ENCODE peak calls at places on chromosomes 13 and 19, in nine cellular contexts. One of them, this sample, is unnamed.

GRCh38 chr19:1041835-1042685 is 2.2 kb downstream of the ABCA7 start:
- DNase-seq in sigmoid colon: no peak
- DNase-seq in suprapubic skin: no peak
- DNase-seq in tibial nerve: no peak
- DNase-seq in K562: peak
- DNase-seq in GM12878: no peak
- DNase-seq in esophagus muscularis mucosa: no peak
- DNase-seq in stomach: peak
- DNase-seq in A549: peak
- DNase-seq in this sample: no peak

GRCh38 chr13:27905650-27906049 is 14.2 kb upstream of the PDX1 start:
- DNase-seq in sigmoid colon: no peak
- DNase-seq in suprapubic skin: no peak
- DNase-seq in tibial nerve: no peak
- DNase-seq in K562: no peak
- DNase-seq in GM12878: no peak
- DNase-seq in esophagus muscularis mucosa: no peak
- DNase-seq in stomach: no peak
- DNase-seq in A549: no peak
- DNase-seq in this sample: no peak

GRCh38 chr19:2164020-2164988 is 571 bp downstream of the DOT1L start:
- DNase-seq in sigmoid colon: peak
- DNase-seq in suprapubic skin: peak
- DNase-seq in tibial nerve: peak
- DNase-seq in K562: no peak
- DNase-seq in GM12878: no peak
- DNase-seq in esophagus muscularis mucosa: no peak
- DNase-seq in stomach: no peak
- DNase-seq in A549: no peak
- DNase-seq in this sample: no peak

GRCh38 chr13:109110159-109110558 is 480.7 kb downstream of the MYO16 start:
- DNase-seq in sigmoid colon: no peak
- DNase-seq in suprapubic skin: no peak
- DNase-seq in tibial nerve: no peak
- DNase-seq in K562: no peak
- DNase-seq in GM12878: no peak
- DNase-seq in esophagus muscularis mucosa: no peak
- DNase-seq in stomach: no peak
- DNase-seq in A549: no peak
- DNase-seq in this sample: no peak

GRCh38 chr13:73168226-73168992 is 109.6 kb downstream of the KLF5 start:
- DNase-seq in sigmoid colon: no peak
- DNase-seq in suprapubic skin: no peak
- DNase-seq in tibial nerve: no peak
- DNase-seq in K562: no peak
- DNase-seq in GM12878: no peak
- DNase-seq in esophagus muscularis mucosa: no peak
- DNase-seq in stomach: no peak
- DNase-seq in A549: no peak
- DNase-seq in this sample: no peak

GRCh38 chr13:63026285-63026797 is 1610.7 kb upstream of the PCDH20 start:
- DNase-seq in sigmoid colon: no peak
- DNase-seq in suprapubic skin: no peak
- DNase-seq in tibial nerve: no peak
- DNase-seq in K562: no peak
- DNase-seq in GM12878: no peak
- DNase-seq in esophagus muscularis mucosa: no peak
- DNase-seq in stomach: no peak
- DNase-seq in A549: no peak
- DNase-seq in this sample: no peak

GRCh38 chr19:3458595-3459284 is 21.6 kb downstream of the SMIM24 start:
- DNase-seq in sigmoid colon: no peak
- DNase-seq in suprapubic skin: no peak
- DNase-seq in tibial nerve: peak
- DNase-seq in K562: no peak
- DNase-seq in GM12878: no peak
- DNase-seq in esophagus muscularis mucosa: no peak
- DNase-seq in stomach: no peak
- DNase-seq in A549: no peak
- DNase-seq in this sample: peak

GRCh38 chr13:98239156-98240076 is 62.3 kb upstream of the RNF113B start:
- DNase-seq in sigmoid colon: no peak
- DNase-seq in suprapubic skin: no peak
- DNase-seq in tibial nerve: no peak
- DNase-seq in K562: no peak
- DNase-seq in GM12878: no peak
- DNase-seq in esophagus muscularis mucosa: no peak
- DNase-seq in stomach: no peak
- DNase-seq in A549: no peak
- DNase-seq in this sample: no peak

GRCh38 chr13:114131581-114132418 is 623 bp downstream of the RASA3 start:
- DNase-seq in sigmoid colon: no peak
- DNase-seq in suprapubic skin: no peak
- DNase-seq in tibial nerve: no peak
- DNase-seq in K562: peak
- DNase-seq in GM12878: no peak
- DNase-seq in esophagus muscularis mucosa: no peak
- DNase-seq in stomach: no peak
- DNase-seq in A549: peak
- DNase-seq in this sample: no peak

GRCh38 chr19:1168562-1168873 is 5.5 kb downstream of the SBNO2 start:
- DNase-seq in sigmoid colon: no peak
- DNase-seq in suprapubic skin: no peak
- DNase-seq in tibial nerve: no peak
- DNase-seq in K562: no peak
- DNase-seq in GM12878: no peak
- DNase-seq in esophagus muscularis mucosa: no peak
- DNase-seq in stomach: no peak
- DNase-seq in A549: no peak
- DNase-seq in this sample: no peak

GRCh38 chr13:42405665-42406390 is 133.9 kb downstream of the AKAP11 start:
- DNase-seq in sigmoid colon: no peak
- DNase-seq in suprapubic skin: no peak
- DNase-seq in tibial nerve: no peak
- DNase-seq in K562: no peak
- DNase-seq in GM12878: peak
- DNase-seq in esophagus muscularis mucosa: no peak
- DNase-seq in stomach: no peak
- DNase-seq in A549: no peak
- DNase-seq in this sample: no peak

GRCh38 chr13:29507356-29507755 is 88.1 kb downstream of the SLC7A1 start:
- DNase-seq in sigmoid colon: no peak
- DNase-seq in suprapubic skin: no peak
- DNase-seq in tibial nerve: no peak
- DNase-seq in K562: no peak
- DNase-seq in GM12878: no peak
- DNase-seq in esophagus muscularis mucosa: no peak
- DNase-seq in stomach: no peak
- DNase-seq in A549: no peak
- DNase-seq in this sample: no peak

GRCh38 chr13:30577381-30577780 is 40.3 kb upstream of the USPL1 start:
- DNase-seq in sigmoid colon: no peak
- DNase-seq in suprapubic skin: no peak
- DNase-seq in tibial nerve: no peak
- DNase-seq in K562: no peak
- DNase-seq in GM12878: peak
- DNase-seq in esophagus muscularis mucosa: no peak
- DNase-seq in stomach: no peak
- DNase-seq in A549: no peak
- DNase-seq in this sample: no peak

GRCh38 chr13:63636231-63636993 is 2220.8 kb upstream of the PCDH20 start:
- DNase-seq in sigmoid colon: no peak
- DNase-seq in suprapubic skin: no peak
- DNase-seq in tibial nerve: no peak
- DNase-seq in K562: no peak
- DNase-seq in GM12878: peak
- DNase-seq in esophagus muscularis mucosa: no peak
- DNase-seq in stomach: no peak
- DNase-seq in A549: peak
- DNase-seq in this sample: no peak

GRCh38 chr13:110499621-110500281 is 61.8 kb downstream of the RAB20 start:
- DNase-seq in sigmoid colon: no peak
- DNase-seq in suprapubic skin: no peak
- DNase-seq in tibial nerve: no peak
- DNase-seq in K562: no peak
- DNase-seq in GM12878: no peak
- DNase-seq in esophagus muscularis mucosa: no peak
- DNase-seq in stomach: no peak
- DNase-seq in A549: no peak
- DNase-seq in this sample: no peak

GRCh38 chr13:40187324-40187795 is 479.1 kb downstream of the FOXO1 start:
- DNase-seq in sigmoid colon: no peak
- DNase-seq in suprapubic skin: no peak
- DNase-seq in tibial nerve: no peak
- DNase-seq in K562: no peak
- DNase-seq in GM12878: no peak
- DNase-seq in esophagus muscularis mucosa: no peak
- DNase-seq in stomach: no peak
- DNase-seq in A549: no peak
- DNase-seq in this sample: no peak

DNA sequence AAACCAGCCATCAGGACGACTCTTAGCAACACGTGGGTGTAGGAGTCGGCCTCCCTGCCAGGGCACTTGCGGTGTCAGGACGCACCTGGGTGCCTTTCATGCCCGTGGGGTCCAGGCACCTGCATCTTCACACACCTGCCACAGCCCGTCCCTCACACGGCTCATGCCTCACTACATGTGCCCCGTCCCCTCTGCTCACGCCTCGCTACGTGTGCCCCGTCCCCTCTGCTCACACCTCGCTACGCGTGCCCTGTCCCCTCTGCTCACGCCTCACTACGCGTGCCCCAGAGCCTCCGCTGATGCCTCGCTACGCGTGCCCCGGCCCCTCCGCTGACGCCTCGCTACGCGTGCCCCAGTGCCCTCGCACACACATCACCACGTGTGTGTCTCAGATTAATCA is 58.0 kb upstream of the F7 start:
- DNase-seq in sigmoid colon: peak
- DNase-seq in suprapubic skin: no peak
- DNase-seq in tibial nerve: no peak
- DNase-seq in K562: no peak
- DNase-seq in GM12878: no peak
- DNase-seq in esophagus muscularis mucosa: no peak
- DNase-seq in stomach: no peak
- DNase-seq in A549: no peak
- DNase-seq in this sample: no peak
- TF ChIP-seq EP300 in sigmoid colon: no peak
- TF ChIP-seq EP300 in suprapubic skin: no peak
- TF ChIP-seq EP300 in tibial nerve: no peak
- TF ChIP-seq EP300 in K562: no peak
- TF ChIP-seq EP300 in GM12878: no peak
- TF ChIP-seq EP300 in esophagus muscularis mucosa: no peak
- TF ChIP-seq EP300 in stomach: no peak
- TF ChIP-seq EP300 in A549: no peak
- TF ChIP-seq EP300 in this sample: no peak

GRCh38 chr13:69567514-69567913 is 540.1 kb upstream of the ATXN8OS start:
- DNase-seq in sigmoid colon: no peak
- DNase-seq in suprapubic skin: no peak
- DNase-seq in tibial nerve: no peak
- DNase-seq in K562: no peak
- DNase-seq in GM12878: no peak
- DNase-seq in esophagus muscularis mucosa: no peak
- DNase-seq in stomach: no peak
- DNase-seq in A549: no peak
- DNase-seq in this sample: no peak

GRCh38 chr13:69565334-69565733 is 542.3 kb upstream of the ATXN8OS start:
- DNase-seq in sigmoid colon: no peak
- DNase-seq in suprapubic skin: no peak
- DNase-seq in tibial nerve: no peak
- DNase-seq in K562: peak
- DNase-seq in GM12878: peak
- DNase-seq in esophagus muscularis mucosa: no peak
- DNase-seq in stomach: no peak
- DNase-seq in A549: peak
- DNase-seq in this sample: no peak

GRCh38 chr13:69571606-69572323 is 535.9 kb upstream of the ATXN8OS start:
- DNase-seq in sigmoid colon: no peak
- DNase-seq in suprapubic skin: no peak
- DNase-seq in tibial nerve: no peak
- DNase-seq in K562: no peak
- DNase-seq in GM12878: no peak
- DNase-seq in esophagus muscularis mucosa: no peak
- DNase-seq in stomach: no peak
- DNase-seq in A549: no peak
- DNase-seq in this sample: no peak

DNA sequence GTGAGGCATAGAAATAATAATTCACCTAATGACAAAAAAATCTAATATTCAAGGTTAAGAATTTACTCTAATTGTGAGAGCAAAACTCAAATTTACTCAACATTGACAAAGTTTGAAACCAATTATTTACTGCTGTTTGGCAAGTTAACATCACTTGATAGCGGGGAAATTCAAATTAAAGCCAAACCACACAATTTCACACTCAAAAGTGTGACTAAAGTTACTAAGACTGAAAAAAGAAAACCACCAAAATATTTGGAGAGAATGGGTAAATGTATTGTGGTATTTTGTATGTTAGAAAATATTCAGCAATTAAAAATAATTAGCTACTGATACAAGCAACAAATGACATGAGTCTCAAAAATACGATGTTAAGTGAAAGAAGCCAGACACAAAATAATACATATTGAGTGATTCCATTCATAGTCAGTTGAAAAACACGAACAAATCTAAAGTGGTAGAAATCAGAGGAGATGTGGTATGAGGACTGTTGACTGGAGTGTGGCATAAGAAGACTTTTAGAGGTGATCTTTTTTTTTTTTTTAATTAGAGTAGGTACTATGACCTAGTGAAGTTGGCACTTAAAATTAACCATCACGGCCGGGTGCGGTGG is 541.4 kb upstream of the ATXN8OS start:
- DNase-seq in sigmoid colon: no peak
- DNase-seq in suprapubic skin: no peak
- DNase-seq in tibial nerve: no peak
- DNase-seq in K562: no peak
- DNase-seq in GM12878: peak
- DNase-seq in esophagus muscularis mucosa: no peak
- DNase-seq in stomach: no peak
- DNase-seq in A549: no peak
- DNase-seq in this sample: no peak
- H3K27ac ChIP-seq in sigmoid colon: no peak
- H3K27ac ChIP-seq in suprapubic skin: no peak
- H3K27ac ChIP-seq in tibial nerve: no peak
- H3K27ac ChIP-seq in K562: no peak
- H3K27ac ChIP-seq in GM12878: no peak
- H3K27ac ChIP-seq in esophagus muscularis mucosa: no peak
- H3K27ac ChIP-seq in stomach: no peak
- H3K27ac ChIP-seq in A549: no peak
- H3K27ac ChIP-seq in this sample: no peak

GRCh38 chr13:20566424-20566916 is 487 bp upstream of the IFT88 start:
- DNase-seq in sigmoid colon: peak
- DNase-seq in suprapubic skin: no peak
- DNase-seq in tibial nerve: peak
- DNase-seq in K562: no peak
- DNase-seq in GM12878: no peak
- DNase-seq in esophagus muscularis mucosa: peak
- DNase-seq in stomach: no peak
- DNase-seq in A549: peak
- DNase-seq in this sample: no peak
- TF ChIP-seq EP300 in sigmoid colon: peak
- TF ChIP-seq EP300 in suprapubic skin: no peak
- TF ChIP-seq EP300 in tibial nerve: no peak
- TF ChIP-seq EP300 in K562: no peak
- TF ChIP-seq EP300 in GM12878: no peak
- TF ChIP-seq EP300 in esophagus muscularis mucosa: no peak
- TF ChIP-seq EP300 in stomach: no peak
- TF ChIP-seq EP300 in A549: no peak
- TF ChIP-seq EP300 in this sample: no peak

GRCh38 chr19:17326595-17326966 is 8.1 kb downstream of the ANO8 start:
- DNase-seq in sigmoid colon: no peak
- DNase-seq in suprapubic skin: no peak
- DNase-seq in tibial nerve: no peak
- DNase-seq in K562: no peak
- DNase-seq in GM12878: no peak
- DNase-seq in esophagus muscularis mucosa: no peak
- DNase-seq in stomach: no peak
- DNase-seq in A549: no peak
- DNase-seq in this sample: no peak
- H3K27ac ChIP-seq in sigmoid colon: no peak
- H3K27ac ChIP-seq in suprapubic skin: peak
- H3K27ac ChIP-seq in tibial nerve: no peak
- H3K27ac ChIP-seq in K562: no peak
- H3K27ac ChIP-seq in GM12878: no peak
- H3K27ac ChIP-seq in esophagus muscularis mucosa: no peak
- H3K27ac ChIP-seq in stomach: no peak
- H3K27ac ChIP-seq in A549: no peak
- H3K27ac ChIP-seq in this sample: no peak